ENCODE peak calls at places on chromosomes 1 and 21, in eight cellular contexts. M is tibial artery; D is GM23338; V is lung; X is lower lobe of right lung; E is upper lobe of right lung; J is CD8-positive, alpha-beta T cell; P is H7. A is an unnamed sample.

GRCh38 chr21:31403596-31404333 is 59.7 kb upstream of the TIAM1 start:
- DNase-seq in M (no peak), D (no peak), V (no peak), X (no peak), E (no peak), J (no peak), P (no peak), A (no peak)

GRCh38 chr1:89966666-89967065 is 28.2 kb upstream of the ZNF326 start:
- DNase-seq in M (no peak), D (no peak), V (no peak), X (no peak), E (no peak), J (no peak), P (no peak), A (no peak)

GRCh38 chr21:36030581-36031189 is 29.6 kb downstream of the SETD4 start:
- DNase-seq in M (no peak), D (no peak), V (no peak), X (no peak), E (no peak), J (no peak), P (no peak), A (no peak)

GRCh38 chr1:246080031-246080430 is 427.0 kb downstream of the SMYD3 start:
- DNase-seq in M (no peak), D (no peak), V (no peak), X (no peak), E (no peak), J (no peak), P (no peak), A (no peak)

GRCh38 chr1:185644531-185644930 is 89.7 kb upstream of the HMCN1 start:
- DNase-seq in M (no peak), D (no peak), V (no peak), X (no peak), E (no peak), J (no peak), P (no peak), A (no peak)

GRCh38 chr1:37265156-37265555 is 209.2 kb upstream of the ZC3H12A start:
- DNase-seq in M (no peak), D (no peak), V (no peak), X (no peak), E (no peak), J (no peak), P (no peak), A (no peak)

GRCh38 chr1:16717174-16718108 is 22.9 kb upstream of the RNU1-4 start:
- DNase-seq in M (no peak), D (no peak), V (peak; percentile 31), X (no peak), E (no peak), J (no peak), P (peak; percentile 74), A (no peak)

GRCh38 chr1:162327791-162328165 is 48.9 kb downstream of the SPATA46 start:
- DNase-seq in M (no peak), D (no peak), V (no peak), X (no peak), E (no peak), J (no peak), P (no peak), A (no peak)

GRCh38 chr1:16440150-16440479 is 409 bp upstream of the NECAP2 start:
- DNase-seq in M (no peak), D (peak; percentile 75), V (peak; percentile 29), X (no peak), E (no peak), J (no peak), P (no peak), A (no peak)

GRCh38 chr1:228472655-228473054 is 14.5 kb upstream of the RNF187 start:
- DNase-seq in M (no peak), D (no peak), V (no peak), X (no peak), E (no peak), J (no peak), P (no peak), A (no peak)

GRCh38 chr1:115239148-115239820 is 98.8 kb downstream of the NGF start:
- DNase-seq in M (no peak), D (no peak), V (no peak), X (no peak), E (no peak), J (no peak), P (no peak), A (no peak)

GRCh38 chr1:41327383-41327999 is 33.7 kb upstream of the FOXO6 start:
- DNase-seq in M (no peak), D (no peak), V (no peak), X (no peak), E (no peak), J (no peak), P (no peak), A (no peak)

GRCh38 chr1:248622491-248623106 is 12.3 kb downstream of the OR2T11 start:
- DNase-seq in M (no peak), D (peak; percentile 6), V (no peak), X (no peak), E (no peak), J (no peak), P (peak; percentile 9), A (no peak)

GRCh38 chr1:84370831-84371394 is 27.4 kb upstream of the DNASE2B start:
- DNase-seq in M (no peak), D (no peak), V (peak; percentile 38), X (no peak), E (no peak), J (peak; percentile 13), P (no peak), A (no peak)

GRCh38 chr1:111354584-111354983 is 63.9 kb downstream of the CHIA start:
- DNase-seq in M (no peak), D (no peak), V (no peak), X (no peak), E (no peak), J (no peak), P (no peak), A (no peak)

GRCh38 chr1:153393926-153394325 is 3.1 kb upstream of the S100A8 start:
- DNase-seq in M (no peak), D (peak; percentile 54), V (no peak), X (peak; percentile 55), E (no peak), J (no peak), P (peak; percentile 73), A (no peak)

GRCh38 chr21:45525153-45525909 is 16.9 kb downstream of the SLC19A1 start:
- DNase-seq in M (no peak), D (no peak), V (no peak), X (peak; percentile 75), E (peak; percentile 70), J (no peak), P (no peak), A (no peak)
- H3K36me3 ChIP-seq in M (peaks cover 13% of the 10 kb centered on the region), D (peaks cover 13% of the 10 kb centered on the region), V (peaks cover 4% of the 10 kb centered on the region), X (peaks cover 13% of the 10 kb centered on the region), E (peaks cover 6% of the 10 kb centered on the region), J (peaks cover 5% of the 10 kb centered on the region), P (peaks cover 22% of the 10 kb centered on the region), A (peaks cover 62% of the 10 kb centered on the region)

DNA sequence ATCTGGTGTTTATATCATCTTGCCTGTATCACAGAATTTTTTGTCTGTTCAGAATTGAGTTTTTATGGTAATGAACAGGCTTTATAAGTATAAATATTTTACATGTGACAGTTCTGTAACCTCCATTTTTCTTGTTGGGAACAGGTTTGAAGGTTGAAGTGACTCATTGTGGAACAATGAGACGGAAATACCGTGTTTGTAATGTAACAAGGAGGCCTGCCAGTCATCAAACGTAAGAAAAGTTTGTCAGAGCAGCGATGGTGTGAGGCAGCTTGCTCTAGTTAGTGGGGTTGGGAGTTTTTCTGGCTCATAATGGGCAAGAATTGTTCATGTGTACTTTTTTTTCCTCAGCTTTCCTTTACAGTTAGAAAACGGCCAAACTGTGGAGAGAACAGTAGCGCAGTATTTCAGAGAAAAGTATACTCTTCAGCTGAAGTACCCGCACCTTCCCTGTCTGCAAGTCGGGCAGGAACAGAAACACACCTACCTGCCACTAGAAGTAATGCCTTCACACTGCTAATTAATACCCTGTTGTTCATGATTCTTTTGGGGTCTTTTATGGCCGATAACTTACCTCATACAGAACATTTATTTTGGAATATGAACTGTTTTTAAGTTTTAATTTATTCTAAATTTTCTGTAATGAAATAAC is 75.2 kb upstream of the TEKT2 start:
- DNase-seq in M (no peak), D (peak; percentile 5), V (no peak), X (no peak), E (no peak), J (no peak), P (no peak), A (no peak)
- H3K36me3 ChIP-seq in M (peaks cover 44% of the 10 kb centered on the region), D (peaks cover 2% of the 10 kb centered on the region), V (peaks cover 6% of the 10 kb centered on the region), X (peaks cover 67% of the 10 kb centered on the region), E (peaks cover 50% of the 10 kb centered on the region), J (peaks cover 10% of the 10 kb centered on the region), P (no peaks in the 10 kb centered on the region), A (no peaks in the 10 kb centered on the region)

GRCh38 chr1:5728956-5729355 is 263.3 kb downstream of the NPHP4 start:
- DNase-seq in M (no peak), D (no peak), V (no peak), X (no peak), E (peak; percentile 39), J (no peak), P (no peak), A (no peak)

GRCh38 chr1:5731110-5731423 is 261.2 kb downstream of the NPHP4 start:
- DNase-seq in M (no peak), D (no peak), V (no peak), X (peak; percentile 24), E (peak; percentile 46), J (no peak), P (no peak), A (no peak)

GRCh38 chr1:5727871-5728643 is 264.2 kb downstream of the NPHP4 start:
- DNase-seq in M (no peak), D (no peak), V (no peak), X (peak; percentile 18), E (peak; percentile 34), J (no peak), P (no peak), A (no peak)

GRCh38 chr1:5730272-5731109 is 261.7 kb downstream of the NPHP4 start:
- DNase-seq in M (no peak), D (no peak), V (no peak), X (peak; percentile 15), E (peak; percentile 52), J (no peak), P (no peak), A (no peak)

GRCh38 chr1:5729636-5730145 is 262.5 kb downstream of the NPHP4 start:
- DNase-seq in M (no peak), D (no peak), V (no peak), X (no peak), E (peak; percentile 18), J (no peak), P (no peak), A (no peak)
- H3K36me3 ChIP-seq in M (no peaks in the 10 kb centered on the region), D (no peaks in the 10 kb centered on the region), V (no peaks in the 10 kb centered on the region), X (no peaks in the 10 kb centered on the region), E (no peaks in the 10 kb centered on the region), J (no peaks in the 10 kb centered on the region), P (no peaks in the 10 kb centered on the region), A (no peaks in the 10 kb centered on the region)

GRCh38 chr1:32052887-32053286 is 19.9 kb upstream of the TMEM39B start:
- DNase-seq in M (no peak), D (no peak), V (no peak), X (no peak), E (no peak), J (no peak), P (no peak), A (no peak)

GRCh38 chr1:32055426-32055825 is 17.3 kb upstream of the TMEM39B start:
- DNase-seq in M (no peak), D (no peak), V (no peak), X (no peak), E (no peak), J (no peak), P (no peak), A (no peak)

GRCh38 chr1:32060914-32061313 is 11.8 kb upstream of the TMEM39B start:
- DNase-seq in M (no peak), D (peak; percentile 84), V (no peak), X (no peak), E (no peak), J (no peak), P (peak; percentile 76), A (no peak)

GRCh38 chr1:32051706-32052105 is 21.0 kb upstream of the TMEM39B start:
- DNase-seq in M (no peak), D (no peak), V (no peak), X (no peak), E (no peak), J (no peak), P (no peak), A (no peak)

GRCh38 chr1:32056598-32056997 is 16.1 kb upstream of the TMEM39B start:
- DNase-seq in M (no peak), D (no peak), V (no peak), X (no peak), E (no peak), J (no peak), P (no peak), A (no peak)
- H3K36me3 ChIP-seq in M (peaks cover 73% of the 10 kb centered on the region), D (peaks cover 62% of the 10 kb centered on the region), V (peaks cover 38% of the 10 kb centered on the region), X (peaks cover 97% of the 10 kb centered on the region), E (peaks cover 62% of the 10 kb centered on the region), J (peaks cover 65% of the 10 kb centered on the region), P (peaks cover 55% of the 10 kb centered on the region), A (peaks cover 80% of the 10 kb centered on the region)

A was measured in naive thymus-derived CD4-positive, alpha-beta T cell.